ENCODE peak calls at places on chromosomes 12 and 14, in four cellular contexts. P, C, H and V are unnamed samples.
A peak's percentile ranks its signal among the peaks of the same experiment; 100 is the strongest.

GRCh38 chr14:103142031-103142430 is 18.8 kb downstream of the TNFAIP2 start:
- DNase-seq in C (no peak), P (no peak), H (no peak), V (no peak)

GRCh38 chr14:94054401-94054800 is 26.6 kb downstream of the DDX24 start:
- DNase-seq in H (no peak), P (no peak), C (no peak), V (no peak)

GRCh38 chr12:30631710-30632109 is 64.0 kb downstream of the IPO8 start:
- DNase-seq in P (no peak), H (no peak), C (no peak), V (no peak)

GRCh38 chr12:121711925-121712461 is 559 bp upstream of the TMEM120B start:
- DNase-seq in C (no peak), P (peak; percentile 69), H (peak; percentile 12), V (no peak)

GRCh38 chr14:40417777-40418401 is 985.7 kb upstream of the FBXO33 start:
- DNase-seq in H (no peak), C (no peak), P (peak; percentile 59), V (no peak)

GRCh38 chr12:5037795-5038357 is 5.8 kb upstream of the KCNA5 start:
- DNase-seq in P (no peak), C (no peak), H (no peak), V (no peak)

GRCh38 chr12:69417741-69418167 is 52.4 kb upstream of the FRS2 start:
- DNase-seq in C (no peak), H (no peak), P (no peak), V (no peak)

GRCh38 chr12:9649532-9649940 is 20.0 kb upstream of the CLEC2D start:
- DNase-seq in P (peak; percentile 82), C (no peak), H (no peak), V (no peak)

GRCh38 chr14:102795060-102795925 is 18.0 kb downstream of the TRAF3 start:
- DNase-seq in H (peak; percentile 90), C (peak; percentile 91), P (peak; percentile 77), V (peak; percentile 90)

GRCh38 chr12:1332327-1332726 is 262.1 kb downstream of the FBXL14 start:
- DNase-seq in P (no peak), C (peak; percentile 12), H (no peak), V (peak; percentile 25)

GRCh38 chr12:109469516-109469915 is 7.6 kb downstream of the KCTD10 start:
- DNase-seq in H (no peak), C (peak; percentile 46), P (no peak), V (no peak)

GRCh38 chr14:104932676-104933631 is 8.3 kb downstream of the PLD4 start:
- DNase-seq in C (peak; percentile 70), P (peak; percentile 74), H (peak; percentile 79), V (no peak)

GRCh38 chr12:119153477-119154434 is 25.0 kb upstream of the HSPB8 start:
- DNase-seq in P (peak; percentile 61), C (peak; percentile 17), H (peak; percentile 49), V (peak; percentile 52)

GRCh38 chr14:92680781-92681650 is 67.4 kb downstream of the LGMN start:
- DNase-seq in H (peak; percentile 76), C (peak; percentile 71), P (peak; percentile 79), V (no peak)

GRCh38 chr14:78997811-78998210 is 827.6 kb downstream of the NRXN3 start:
- DNase-seq in C (peak; percentile 71), P (no peak), H (peak; percentile 52), V (peak; percentile 30)

GRCh38 chr14:57816568-57817284 is 49.2 kb downstream of the SLC35F4 start:
- DNase-seq in H (no peak), C (no peak), P (no peak), V (no peak)

GRCh38 chr14:90412058-90412457 is 15.2 kb downstream of the CALM1 start:
- DNase-seq in H (no peak), C (no peak), P (no peak), V (peak; percentile 69)

GRCh38 chr12:52860102-52860838 is 11.5 kb upstream of the KRT78 start:
- DNase-seq in C (peak; percentile 52), H (peak; percentile 27), P (peak; percentile 26), V (no peak)

GRCh38 chr14:102164241-102164641 is 24.5 kb downstream of the WDR20 start:
- DNase-seq in P (peak; percentile 38), H (peak; percentile 55), C (peak; percentile 49), V (no peak)

GRCh38 chr12:114735680-114736374 is 51.9 kb upstream of the TBX3 start:
- DNase-seq in C (no peak), P (no peak), H (no peak), V (no peak)

GRCh38 chr12:2489266-2489665 is 305.5 kb upstream of the FKBP4 start:
- DNase-seq in P (no peak), H (no peak), C (no peak), V (no peak)

GRCh38 chr12:96108321-96108720 is 72.9 kb upstream of the LTA4H start:
- DNase-seq in C (no peak), H (no peak), P (peak; percentile 93), V (no peak)

GRCh38 chr12:12807970-12808702 is 5.0 kb upstream of the DDX47 start:
- DNase-seq in C (peak; percentile 71), H (peak; percentile 38), P (peak; percentile 85), V (no peak)

GRCh38 chr12:114913871-114914801 is 230.2 kb upstream of the TBX3 start:
- DNase-seq in C (peak; percentile 65), H (peak; percentile 81), P (no peak), V (no peak)

GRCh38 chr12:116135209-116135930 is 142.1 kb downstream of the MED13L start:
- DNase-seq in H (peak; percentile 67), C (peak; percentile 83), P (no peak), V (no peak)

GRCh38 chr12:2248087-2248900 is 195.5 kb downstream of the CACNA1C start:
- DNase-seq in H (peak; percentile 64), C (peak; percentile 91), P (no peak), V (no peak)

GRCh38 chr14:65373671-65374039 is 38.9 kb upstream of the FUT8 start:
- DNase-seq in C (no peak), H (peak; percentile 14), P (no peak), V (no peak)

GRCh38 chr12:131912526-131913274 is 16.4 kb upstream of the PUS1 start:
- DNase-seq in H (peak; percentile 75), C (peak; percentile 85), P (peak; percentile 54), V (peak; percentile 81)

GRCh38 chr12:26704684-26705475 is 128.1 kb downstream of the ITPR2 start:
- DNase-seq in P (peak; percentile 53), C (peak; percentile 47), H (no peak), V (peak; percentile 52)

GRCh38 chr14:68747366-68747765 is 45.5 kb downstream of the ZFP36L1 start:
- DNase-seq in H (no peak), C (no peak), P (no peak), V (no peak)

GRCh38 chr14:102917469-102918211 is 4.8 kb upstream of the AMN start:
- DNase-seq in H (peak; percentile 39), P (peak; percentile 68), C (peak; percentile 24), V (no peak)

GRCh38 chr12:118984206-118984943 is 3.0 kb downstream of the SRRM4 start:
- DNase-seq in P (no peak), C (no peak), H (no peak), V (no peak)

GRCh38 chr14:103623883-103624482 is 5.0 kb upstream of the KLC1 start:
- DNase-seq in P (peak; percentile 34), C (no peak), H (no peak), V (no peak)

GRCh38 chr12:126545411-126545810 is 1480.2 kb downstream of the AACS start:
- DNase-seq in C (no peak), H (no peak), P (no peak), V (no peak)

GRCh38 chr12:127893875-127894635 is 372.9 kb upstream of the TMEM132C start:
- DNase-seq in C (no peak), H (no peak), P (peak; percentile 29), V (no peak)

GRCh38 chr12:93502802-93503623 is 35.7 kb downstream of the MRPL42 start:
- DNase-seq in P (peak; percentile 67), C (peak; percentile 48), H (peak; percentile 67), V (no peak)

GRCh38 chr12:29763301-29763683 is 20.4 kb downstream of the TMTC1 start:
- DNase-seq in P (no peak), H (no peak), C (no peak), V (no peak)

GRCh38 chr12:68239309-68239708 is 13.7 kb upstream of the IL26 start:
- DNase-seq in P (no peak), H (no peak), C (no peak), V (no peak)
- H3K4me3 ChIP-seq in P (no peak overlapping the region), H (no peak overlapping the region), C (no peak overlapping the region), V (no peak overlapping the region)

DNA sequence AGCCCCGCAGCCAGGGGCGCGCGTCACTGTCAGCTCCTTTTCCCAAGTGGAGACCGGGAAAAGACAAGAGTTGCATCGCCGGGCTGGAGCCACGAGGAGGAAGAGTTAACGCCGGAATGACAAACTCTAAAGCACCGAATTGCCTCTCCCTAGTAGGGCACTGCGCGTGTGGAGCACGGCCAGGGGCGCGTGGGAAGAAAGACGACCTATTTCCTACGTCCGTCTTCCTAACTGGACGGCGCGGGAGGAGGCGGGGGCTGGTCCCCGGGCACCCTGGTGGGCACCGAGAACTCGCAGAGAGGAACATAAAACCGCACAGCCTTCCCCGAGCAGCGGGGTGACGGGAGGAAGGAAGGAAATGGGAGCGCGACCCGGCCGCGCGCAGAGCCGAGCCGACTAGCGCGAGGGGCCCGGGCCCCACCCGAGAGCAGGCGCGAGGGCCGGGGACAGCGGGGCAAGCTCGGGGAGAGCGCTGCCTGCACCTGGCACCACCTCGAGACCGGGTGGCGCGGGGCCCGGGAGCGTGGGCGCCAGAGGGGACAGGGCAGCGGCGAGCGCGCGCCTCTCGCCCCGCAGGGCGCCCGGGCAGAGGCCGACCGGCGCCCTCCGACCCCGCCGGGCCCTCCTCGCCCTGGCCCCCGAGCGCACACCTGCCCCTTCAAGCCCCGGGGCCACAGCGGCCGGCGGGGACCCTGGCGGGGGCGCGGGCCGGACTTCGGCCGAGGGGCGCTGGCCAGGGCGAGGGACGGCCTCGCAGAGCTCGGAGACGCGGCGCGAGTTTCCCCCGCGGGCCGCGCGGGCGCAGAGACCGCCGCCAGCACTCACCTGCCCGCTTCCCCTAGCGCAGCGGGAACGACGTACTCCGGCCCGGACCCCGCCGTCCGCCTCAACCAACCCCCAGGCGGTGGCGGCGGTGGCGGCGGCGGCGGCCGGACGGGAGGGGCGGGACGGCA is 480 bp downstream of the SETD3 start:
- DNase-seq in P (peak; percentile 84), H (peak; percentile 46), C (peak; percentile 65), V (no peak)
- TF ChIP-seq CTCF in P (no peak), H (peak; percentile 13), C (peak; percentile 19), V (no peak)

GRCh38 chr14:100765991-100766390 is 39.3 kb downstream of the DLK1 start:
- DNase-seq in C (no peak), P (no peak), H (no peak), V (no peak)
- H3K4me3 ChIP-seq in C (no peak overlapping the region), P (no peak overlapping the region), H (no peak overlapping the region), V (no peak overlapping the region)

GRCh38 chr12:89525002-89525823 is 617 bp upstream of the GALNT4 start:
- DNase-seq in H (no peak), P (peak; percentile 74), C (peak; percentile 21), V (no peak)
- TF ChIP-seq CTCF in H (no peak), P (no peak), C (no peak), V (no peak)

GRCh38 chr12:54277823-54278276 is 2.1 kb downstream of the CBX5 start:
- DNase-seq in H (peak; percentile 17), P (peak; percentile 71), C (no peak), V (no peak)
- H3K4me3 ChIP-seq in H (peak overlapping the region; percentile 69), P (peak overlapping the region; percentile 91), C (peak overlapping the region; percentile 11), V (peak overlapping the region; percentile 93)